ENCODE peak calls at places on chromosomes 3 and 15, in five cellular contexts. O is H1; F is CD8-positive, alpha-beta T cell; K is ovary; V is GM20000. U is an unnamed sample.
A peak's percentile ranks its signal among the peaks of the same experiment; 100 is the strongest.

GRCh38 chr3:126850370-126851085 is 132.4 kb upstream of the PLXNA1 start:
- DNase-seq in K (peak; percentile 19), V (no peak), O (peak; percentile 68), F (peak; percentile 11), U (no peak)

GRCh38 chr3:66041828-66042227 is 3.1 kb upstream of the MAGI1 start:
- DNase-seq in F (no peak), K (no peak), V (no peak), O (no peak), U (no peak)

GRCh38 chr3:126621171-126621570 is 33.8 kb downstream of the TXNRD3 start:
- DNase-seq in F (no peak), O (no peak), V (no peak), K (no peak), U (no peak)

GRCh38 chr3:73525591-73525990 is 99.2 kb downstream of the PDZRN3 start:
- DNase-seq in O (no peak), V (no peak), K (no peak), F (no peak), U (no peak)

GRCh38 chr15:70701891-70702568 is 61.3 kb downstream of the UACA start:
- DNase-seq in F (no peak), O (no peak), V (no peak), K (no peak), U (no peak)

GRCh38 chr3:194140520-194141414 is 4.8 kb downstream of the HES1 start:
- DNase-seq in V (peak; percentile 70), O (peak; percentile 79), K (peak; percentile 63), F (no peak), U (peak; percentile 52)

GRCh38 chr15:27046891-27047290 is 75.9 kb downstream of the GABRG3 start:
- DNase-seq in K (no peak), V (no peak), F (no peak), O (no peak), U (no peak)

GRCh38 chr3:67292356-67293225 is 294.5 kb downstream of the KBTBD8 start:
- DNase-seq in K (no peak), V (no peak), O (no peak), F (no peak), U (no peak)

GRCh38 chr15:89089316-89090230 is 1.3 kb downstream of the ABHD2 start:
- DNase-seq in K (no peak), F (no peak), V (no peak), O (no peak), U (no peak)

GRCh38 chr3:168647582-168647981 is 551.9 kb upstream of the GOLIM4 start:
- DNase-seq in F (no peak), K (no peak), V (no peak), O (no peak), U (no peak)

GRCh38 chr3:127764841-127765362 is 57.4 kb downstream of the MGLL start:
- DNase-seq in O (no peak), V (no peak), F (no peak), K (no peak), U (no peak)

GRCh38 chr3:79885407-79885806 is 117.6 kb upstream of the ROBO1 start:
- DNase-seq in K (no peak), O (no peak), V (no peak), F (no peak), U (no peak)

GRCh38 chr3:169512991-169513390 is 150.5 kb downstream of the MECOM start:
- DNase-seq in O (no peak), V (no peak), F (no peak), K (no peak), U (no peak)

GRCh38 chr15:73686781-73687256 is 2.6 kb downstream of the CD276 start:
- DNase-seq in O (no peak), V (no peak), K (no peak), F (no peak), U (no peak)

GRCh38 chr15:71664622-71665021 is 145.7 kb upstream of the NR2E3 start:
- DNase-seq in O (no peak), F (no peak), K (no peak), V (no peak), U (no peak)

GRCh38 chr3:48739955-48740823 is 23.2 kb upstream of the IP6K2 start:
- DNase-seq in F (peak; percentile 65), V (peak; percentile 87), K (peak; percentile 91), O (peak; percentile 87), U (peak; percentile 87)

GRCh38 chr3:99648091-99648490 is 9.7 kb downstream of the COL8A1 start:
- DNase-seq in K (no peak), F (no peak), O (no peak), V (no peak), U (no peak)

GRCh38 chr3:151811474-151811873 is 2.4 kb upstream of the AADAC start:
- DNase-seq in O (no peak), K (no peak), V (no peak), F (no peak), U (no peak)

GRCh38 chr3:49733551-49733950 is 9.8 kb upstream of the GMPPB start:
- DNase-seq in O (no peak), F (no peak), K (no peak), V (no peak), U (no peak)

GRCh38 chr15:95291878-95292472 is 1038.5 kb upstream of the NR2F2 start:
- DNase-seq in K (no peak), F (no peak), V (peak; percentile 25), O (no peak), U (peak; percentile 32)

GRCh38 chr15:94230886-94231727 is at the start of gene MCTP2:
- DNase-seq in V (peak; percentile 74), F (peak; percentile 90), O (peak; percentile 85), K (peak; percentile 40), U (peak; percentile 68)

GRCh38 chr15:75732206-75732808 is 19.7 kb upstream of the CSPG4 start:
- DNase-seq in O (no peak), K (no peak), V (no peak), F (no peak), U (peak; percentile 18)

GRCh38 chr15:40333922-40334492 is 6.7 kb downstream of the CCDC9B start:
- DNase-seq in O (no peak), K (no peak), V (peak; percentile 65), F (no peak), U (peak; percentile 69)

GRCh38 chr3:152391671-152392070 is 122.9 kb downstream of the MBNL1 start:
- DNase-seq in O (no peak), K (no peak), V (no peak), F (no peak), U (no peak)

GRCh38 chr15:25684521-25685215 is 178.5 kb downstream of the ATP10A start:
- DNase-seq in O (no peak), K (no peak), V (no peak), F (peak; percentile 31), U (no peak)

GRCh38 chr3:16511561-16512434 is 1.7 kb downstream of the RFTN1 start:
- DNase-seq in K (peak; percentile 23), O (no peak), F (peak; percentile 78), V (peak; percentile 82), U (peak; percentile 75)

GRCh38 chr3:16510620-16511319 is 2.7 kb downstream of the RFTN1 start:
- DNase-seq in V (no peak), F (no peak), K (no peak), O (no peak), U (no peak)

GRCh38 chr3:16514021-16514700 is 662 bp upstream of the RFTN1 start:
- DNase-seq in K (no peak), F (no peak), O (no peak), V (no peak), U (no peak)

GRCh38 chr3:16513141-16514020 is at the start of gene RFTN1:
- DNase-seq in F (peak; percentile 73), O (peak; percentile 67), V (peak; percentile 74), K (peak; percentile 54), U (peak; percentile 67)

DNA sequence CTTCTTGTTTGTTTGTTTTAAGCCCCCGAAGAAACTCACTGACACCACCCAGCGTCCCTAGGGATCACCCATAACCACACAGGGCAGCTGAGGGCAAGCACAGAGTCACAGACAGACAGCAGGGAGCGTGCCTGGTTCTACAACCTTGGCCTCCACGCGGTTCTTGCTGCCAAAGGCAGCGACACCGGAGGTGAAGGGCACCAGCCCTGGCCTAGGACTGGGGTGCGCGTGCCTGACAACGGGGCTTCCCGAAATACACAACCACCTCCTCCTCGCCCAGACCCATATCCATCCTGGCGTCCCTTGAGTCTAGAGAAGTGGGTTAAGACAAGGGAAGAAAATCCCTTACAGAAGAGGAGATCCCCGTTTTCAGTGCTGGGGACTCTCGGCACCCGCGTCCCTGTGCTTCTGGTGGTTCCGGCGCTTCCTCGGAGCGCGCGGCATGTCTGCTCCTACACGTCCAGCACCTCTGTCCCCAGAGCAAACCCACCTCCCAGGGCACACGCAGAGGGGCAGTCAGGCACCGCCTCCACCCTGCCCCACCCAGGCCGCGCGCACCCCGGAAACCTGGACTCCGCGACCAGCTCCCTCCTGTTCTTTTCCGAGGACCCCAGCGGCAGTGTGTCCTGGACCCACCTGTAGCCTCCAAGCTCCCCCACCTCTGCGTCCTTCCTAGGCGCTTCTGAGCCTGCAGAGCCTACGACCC is 911 bp downstream of the RFTN1 start:
- DNase-seq in F (peak; percentile 65), O (peak; percentile 66), V (peak; percentile 65), K (peak; percentile 39), U (peak; percentile 52)
- TF ChIP-seq CTCF in F (no peak), O (no peak), V (no peak), K (no peak), U (no peak)

DNA sequence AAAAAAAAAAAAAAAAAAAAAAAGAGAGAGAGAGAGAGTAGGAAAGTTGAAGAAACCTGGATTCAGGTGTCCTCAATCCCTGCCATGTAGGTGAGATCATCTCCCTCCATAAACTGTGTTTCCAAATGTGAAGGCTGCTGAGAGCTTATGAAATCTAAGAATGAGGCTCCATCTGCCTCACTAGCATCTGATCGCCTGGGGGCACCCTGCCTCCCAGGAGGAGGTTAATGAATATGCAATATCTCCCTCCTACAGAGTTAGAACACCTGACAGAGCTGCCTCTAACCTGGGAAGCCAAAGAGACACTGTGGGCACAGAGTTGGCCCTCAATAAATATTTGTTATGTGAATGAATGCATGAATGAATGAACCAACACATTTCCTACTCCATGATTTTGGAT is 23.8 kb upstream of the ZNF148 start:
- DNase-seq in F (no peak), V (peak; percentile 26), O (no peak), K (no peak), U (peak; percentile 36)
- TF ChIP-seq CTCF in F (no peak), V (no peak), O (no peak), K (no peak), U (no peak)

DNA sequence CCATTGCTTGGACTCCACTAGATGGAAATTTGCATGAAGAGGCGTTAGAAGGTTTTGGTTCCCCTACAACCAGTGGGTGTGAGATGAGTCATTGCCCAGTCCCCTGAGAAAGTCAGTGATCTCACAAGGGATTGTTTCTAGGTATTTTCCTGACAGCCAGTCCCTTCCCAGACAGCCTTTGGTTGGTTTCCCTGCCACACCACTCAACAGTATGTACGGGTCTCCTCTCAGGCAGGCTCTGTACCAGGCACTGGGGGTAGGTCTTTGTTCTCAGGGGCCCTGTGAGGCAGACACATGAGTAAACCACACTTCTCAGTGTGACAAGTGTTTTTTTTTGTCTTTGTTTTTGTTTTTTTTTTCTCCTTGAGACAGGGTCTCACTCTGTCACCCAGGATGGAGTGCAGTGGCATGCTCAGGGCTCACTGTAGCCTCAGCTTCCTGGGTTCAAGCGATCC is 4.0 kb downstream of the LAMP3 start:
- DNase-seq in F (no peak), V (peak; percentile 91), K (no peak), O (no peak), U (peak; percentile 89)
- TF ChIP-seq CTCF in F (no peak), V (no peak), K (no peak), O (no peak), U (no peak)

GRCh38 chr3:52572221-52572620 is 35.8 kb downstream of the UQCC5 start:
- DNase-seq in O (no peak), K (no peak), F (no peak), V (no peak), U (no peak)

GRCh38 chr3:52563984-52564383 is 27.6 kb downstream of the UQCC5 start:
- DNase-seq in V (no peak), F (no peak), K (no peak), O (no peak), U (no peak)

GRCh38 chr3:52570076-52570475 is 33.7 kb downstream of the UQCC5 start:
- DNase-seq in F (no peak), K (no peak), V (no peak), O (no peak), U (no peak)

GRCh38 chr3:52568066-52568465 is 31.7 kb downstream of the UQCC5 start:
- DNase-seq in K (no peak), F (no peak), O (no peak), V (no peak), U (no peak)
- TF ChIP-seq CTCF in K (no peak), F (no peak), O (no peak), V (no peak), U (no peak)

U was measured in GM13976.